ENCODE peak calls at places on chromosomes 2 and 18, in eight cellular contexts. P, X, O, J, I, Q, B and Z are unnamed samples. For H3K4me1, the result is how much of the 10 kb centered on the place peaks cover.

GRCh38 chr2:83990601-83991000 is 468.5 kb downstream of the SUCLG1 start:
- DNase-seq in P (no peak), X (no peak), O (no peak), J (no peak), I (no peak), Q (no peak), B (no peak), Z (no peak)

GRCh38 chr2:232333361-232334135 is 45.0 kb upstream of the ALPP start:
- DNase-seq in P (no peak), X (no peak), O (peak), J (peak), I (no peak), Q (peak), B (peak), Z (no peak)

GRCh38 chr2:150023044-150023443 is 435.5 kb upstream of the MMADHC start:
- DNase-seq in P (no peak), X (no peak), O (no peak), J (no peak), I (no peak), Q (no peak), B (no peak), Z (no peak)

GRCh38 chr18:23369231-23369630 is 83.9 kb upstream of the RIOK3 start:
- DNase-seq in P (no peak), X (no peak), O (no peak), J (no peak), I (no peak), Q (no peak), B (no peak), Z (no peak)

GRCh38 chr18:13513015-13513414 is 213.3 kb downstream of the FAM210A start:
- DNase-seq in P (no peak), X (no peak), O (no peak), J (no peak), I (no peak), Q (no peak), B (no peak), Z (no peak)

GRCh38 chr2:10591207-10591606 is 98.6 kb downstream of the NOL10 start:
- DNase-seq in P (no peak), X (no peak), O (no peak), J (no peak), I (no peak), Q (no peak), B (no peak), Z (no peak)

GRCh38 chr18:79644666-79645057 is 34.9 kb upstream of the CTDP1 start:
- DNase-seq in P (no peak), X (no peak), O (no peak), J (no peak), I (no peak), Q (no peak), B (no peak), Z (no peak)

GRCh38 chr2:38184964-38185603 is 109.1 kb upstream of the CYP1B1 start:
- DNase-seq in P (no peak), X (peak), O (no peak), J (no peak), I (no peak), Q (no peak), B (no peak), Z (no peak)

GRCh38 chr2:219352448-219353023 is 20.0 kb upstream of the RESP18 start:
- DNase-seq in P (peak), X (peak), O (peak), J (peak), I (no peak), Q (peak), B (peak), Z (peak)

GRCh38 chr2:20675701-20676352 is 8.9 kb downstream of the GDF7 start:
- DNase-seq in P (peak), X (no peak), O (no peak), J (peak), I (no peak), Q (no peak), B (peak), Z (no peak)

GRCh38 chr2:219099319-219099718 is 38.6 kb upstream of the IHH start:
- DNase-seq in P (no peak), X (peak), O (no peak), J (no peak), I (no peak), Q (no peak), B (no peak), Z (no peak)

GRCh38 chr18:7921938-7922587 is 354.9 kb downstream of the PTPRM start:
- DNase-seq in P (no peak), X (peak), O (no peak), J (no peak), I (no peak), Q (no peak), B (peak), Z (no peak)

GRCh38 chr2:199470672-199471442 is 13.1 kb upstream of the SATB2 start:
- DNase-seq in P (peak), X (no peak), O (no peak), J (no peak), I (no peak), Q (no peak), B (no peak), Z (no peak)

GRCh38 chr2:200655918-200656580 is 70.2 kb downstream of the AOX1 start:
- DNase-seq in P (no peak), X (no peak), O (no peak), J (no peak), I (no peak), Q (no peak), B (no peak), Z (no peak)

GRCh38 chr2:227016894-227017293 is 147.1 kb downstream of the COL4A4 start:
- DNase-seq in P (no peak), X (no peak), O (no peak), J (no peak), I (no peak), Q (no peak), B (no peak), Z (no peak)

GRCh38 chr2:216713691-216714411 is 18.5 kb upstream of the IGFBP5 start:
- DNase-seq in P (no peak), X (peak), O (peak), J (no peak), I (peak), Q (no peak), B (peak), Z (peak)

GRCh38 chr2:212109792-212110680 is 428.6 kb downstream of the ERBB4 start:
- DNase-seq in P (no peak), X (no peak), O (no peak), J (no peak), I (no peak), Q (no peak), B (no peak), Z (no peak)

GRCh38 chr2:54585136-54585535 is 129.0 kb downstream of the SPTBN1 start:
- DNase-seq in P (no peak), X (no peak), O (no peak), J (no peak), I (no peak), Q (no peak), B (no peak), Z (no peak)

GRCh38 chr2:28765316-28765715 is 13.7 kb downstream of the PPP1CB start:
- DNase-seq in P (no peak), X (no peak), O (no peak), J (no peak), I (no peak), Q (no peak), B (no peak), Z (no peak)

GRCh38 chr2:224956706-224957105 is 85.6 kb downstream of the DOCK10 start:
- DNase-seq in P (no peak), X (no peak), O (no peak), J (no peak), I (no peak), Q (no peak), B (no peak), Z (no peak)

GRCh38 chr18:69845588-69846506 is 101.8 kb downstream of the CD226 start:
- DNase-seq in P (peak), X (peak), O (no peak), J (no peak), I (no peak), Q (no peak), B (peak), Z (no peak)

GRCh38 chr2:99775585-99775984 is 285.8 kb upstream of the REV1 start:
- DNase-seq in P (no peak), X (peak), O (no peak), J (no peak), I (no peak), Q (no peak), B (no peak), Z (no peak)

GRCh38 chr2:206160124-206160806 is 570 bp downstream of the EEF1B2 start:
- DNase-seq in P (no peak), X (no peak), O (no peak), J (no peak), I (no peak), Q (peak), B (no peak), Z (no peak)

GRCh38 chr18:179499-179898 is 21.1 kb downstream of the USP14 start:
- DNase-seq in P (no peak), X (no peak), O (no peak), J (no peak), I (no peak), Q (no peak), B (no peak), Z (no peak)

GRCh38 chr2:221596192-221596591 is 24.1 kb upstream of the EPHA4 start:
- DNase-seq in P (no peak), X (peak), O (no peak), J (no peak), I (no peak), Q (no peak), B (peak), Z (peak)

GRCh38 chr18:39380186-39380714 is 1814.7 kb upstream of the CELF4 start:
- DNase-seq in P (no peak), X (no peak), O (no peak), J (no peak), I (no peak), Q (no peak), B (no peak), Z (no peak)

GRCh38 chr2:11056614-11057013 is 98.7 kb upstream of the SLC66A3 start:
- DNase-seq in P (peak), X (peak), O (no peak), J (no peak), I (no peak), Q (no peak), B (no peak), Z (no peak)

GRCh38 chr2:24337958-24338357 is 22.4 kb downstream of the ITSN2 start:
- DNase-seq in P (no peak), X (no peak), O (no peak), J (no peak), I (no peak), Q (no peak), B (no peak), Z (no peak)
- H3K4me1 ChIP-seq in P (under half), X (under half), O (under half), J (under half), I (half or more), Q (half or more), B (under half), Z (under half)

DNA sequence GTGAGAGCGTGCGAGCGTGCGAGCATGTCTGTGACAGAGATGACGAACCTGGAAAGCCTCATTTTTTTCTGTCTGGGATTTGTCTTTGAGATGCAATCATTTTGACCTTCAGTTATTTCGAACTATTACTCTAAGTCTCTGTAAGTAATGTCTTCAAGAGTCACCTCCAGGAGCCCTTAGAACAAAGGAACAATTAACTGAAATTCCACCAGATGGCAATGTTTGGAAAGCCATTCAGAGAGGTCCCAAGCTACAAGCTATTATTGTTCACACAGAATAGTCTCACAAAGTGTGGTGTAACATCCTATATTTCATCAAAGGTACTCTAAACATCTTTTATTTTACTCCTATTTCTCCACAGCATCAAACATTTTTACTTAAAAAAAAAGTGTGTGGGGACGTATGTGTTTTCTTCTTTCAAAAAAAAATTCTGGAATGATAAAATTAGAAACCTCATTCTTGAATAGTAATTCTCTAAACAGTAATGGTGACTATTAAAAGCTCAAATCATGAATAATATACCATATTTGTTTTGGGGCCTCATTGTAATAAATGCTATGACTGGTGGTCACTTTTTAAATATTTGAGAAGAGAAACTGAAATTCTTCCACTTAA is 35.1 kb upstream of the MAPRE2 start:
- DNase-seq in P (peak), X (peak), O (no peak), J (no peak), I (no peak), Q (no peak), B (peak), Z (peak)
- H3K4me3 ChIP-seq in P (no peak), X (no peak), O (no peak), J (no peak), I (no peak), Q (no peak), B (no peak), Z (no peak)

GRCh38 chr18:76573325-76574025 is 78.4 kb upstream of the ZNF516 start:
- DNase-seq in P (no peak), X (peak), O (no peak), J (no peak), I (no peak), Q (no peak), B (peak), Z (peak)
- H3K4me1 ChIP-seq in P (under half), X (under half), O (under half), J (under half), I (under half), Q (under half), B (under half), Z (under half)

GRCh38 chr2:108377815-108378630 is at the start of gene SULT1C4:
- DNase-seq in P (peak), X (peak), O (peak), J (peak), I (peak), Q (peak), B (no peak), Z (peak)
- H3K4me3 ChIP-seq in P (no peak), X (peak), O (peak), J (no peak), I (peak), Q (no peak), B (no peak), Z (peak)

GRCh38 chr2:96203130-96204028 is 5.2 kb downstream of the STARD7 start:
- DNase-seq in P (no peak), X (no peak), O (no peak), J (no peak), I (no peak), Q (no peak), B (no peak), Z (no peak)
- H3K4me1 ChIP-seq in P (half or more), X (under half), O (half or more), J (half or more), I (half or more), Q (half or more), B (half or more), Z (half or more)

GRCh38 chr18:3453540-3454364 is 3.8 kb downstream of the TGIF1 start:
- DNase-seq in P (peak), X (peak), O (peak), J (peak), I (peak), Q (peak), B (peak), Z (peak)
- H3K4me3 ChIP-seq in P (peak), X (peak), O (peak), J (peak), I (peak), Q (no peak), B (peak), Z (peak)

DNA sequence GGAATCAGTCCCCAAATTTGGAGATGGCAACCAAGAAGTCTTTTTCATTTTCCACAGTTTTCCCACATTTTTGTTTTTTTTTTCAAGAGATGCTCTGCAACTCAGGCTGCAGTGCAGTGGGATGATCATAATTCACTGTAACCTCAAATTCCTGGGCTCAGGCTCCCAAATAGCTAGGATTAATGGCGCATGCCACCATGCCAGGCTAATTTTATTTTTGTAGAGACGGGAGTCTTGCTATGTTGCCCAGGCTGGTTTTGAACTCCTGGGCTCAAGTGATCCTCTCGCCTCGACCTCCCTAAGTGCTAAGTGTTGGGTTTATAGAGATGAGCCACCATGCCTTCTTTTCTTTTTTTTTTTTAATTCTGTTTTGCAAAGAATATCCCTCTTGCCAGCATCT is 35.2 kb downstream of the PCBP1 start:
- DNase-seq in P (no peak), X (no peak), O (no peak), J (peak), I (no peak), Q (no peak), B (no peak), Z (no peak)
- H3K4me1 ChIP-seq in P (under half), X (under half), O (under half), J (under half), I (half or more), Q (under half), B (under half), Z (half or more)

GRCh38 chr2:241357531-241357930 is 1.4 kb downstream of the FARP2 start:
- DNase-seq in P (no peak), X (no peak), O (no peak), J (no peak), I (no peak), Q (no peak), B (no peak), Z (no peak)

GRCh38 chr2:241352227-241352626 is 3.9 kb upstream of the FARP2 start:
- DNase-seq in P (no peak), X (no peak), O (no peak), J (no peak), I (no peak), Q (no peak), B (no peak), Z (no peak)

GRCh38 chr2:241356871-241357260 is 781 bp downstream of the FARP2 start:
- DNase-seq in P (no peak), X (peak), O (no peak), J (no peak), I (no peak), Q (no peak), B (no peak), Z (no peak)

GRCh38 chr2:241355983-241356870 is at the start of gene FARP2:
- DNase-seq in P (peak), X (peak), O (peak), J (peak), I (peak), Q (peak), B (peak), Z (peak)

DNA sequence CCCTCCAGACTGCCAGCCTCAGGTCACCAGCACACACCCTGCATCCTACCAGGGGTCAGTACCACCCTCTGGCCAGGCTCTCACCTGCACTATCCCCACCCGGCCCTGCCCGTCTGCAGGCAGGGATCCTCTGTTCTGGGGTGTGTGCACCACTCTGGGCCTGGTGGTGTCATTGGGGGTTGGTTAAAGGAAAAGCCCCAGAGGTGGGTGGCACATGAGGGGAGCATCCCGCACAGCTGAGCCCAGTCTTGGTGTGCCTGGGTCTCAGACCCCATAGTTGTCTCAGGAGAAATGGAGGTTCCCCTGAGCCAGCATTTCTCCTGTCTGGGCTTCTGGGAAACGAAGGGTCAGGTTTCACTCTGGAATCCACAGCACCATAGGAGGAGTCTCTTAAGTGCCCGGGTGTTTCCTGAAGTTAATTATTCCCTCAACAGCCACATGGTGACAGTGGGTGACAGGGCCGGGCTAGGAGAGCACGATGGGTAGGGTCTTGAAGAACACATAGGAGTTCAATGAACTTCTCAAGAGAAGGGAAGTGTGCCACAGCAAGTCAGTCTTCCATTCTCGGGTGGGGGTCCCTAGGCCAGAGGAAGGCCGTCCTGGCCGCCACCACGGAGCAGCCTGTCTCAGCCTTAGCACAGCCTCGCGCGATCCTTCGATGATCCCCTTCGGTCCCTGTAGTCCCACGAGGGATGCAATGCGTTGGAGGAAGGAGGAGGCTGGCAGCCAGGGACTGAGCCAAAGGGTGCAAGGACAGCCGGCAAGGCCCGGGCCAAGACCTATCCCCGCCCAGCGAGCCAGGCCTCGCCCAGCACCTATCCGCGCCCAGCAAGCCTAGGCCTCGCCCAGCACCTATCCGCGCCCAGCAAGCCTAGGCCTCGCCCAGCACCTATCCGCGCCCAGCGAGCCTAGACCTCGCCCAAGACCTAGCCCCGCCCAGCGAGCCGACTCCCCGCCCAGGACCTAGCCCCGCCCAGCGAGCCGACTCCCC is 1.1 kb upstream of the FARP2 start:
- DNase-seq in P (peak), X (peak), O (peak), J (peak), I (peak), Q (peak), B (peak), Z (peak)
- H3K4me3 ChIP-seq in P (no peak), X (peak), O (peak), J (no peak), I (peak), Q (no peak), B (peak), Z (peak)